ENCODE peak calls at places on chromosomes 16 and 17, in five cellular contexts. E is bronchial epithelial cell, G is ascending aorta, A is testis, S is choroid plexus epithelial cell. X is an unnamed sample.

GRCh38 chr16:67326472-67327309 is at the start of the genes KCTD19 and LRRC36:
- DNase-seq in E (no peak), G (no peak), A (peak; percentile 86), S (peak; percentile 33), X (no peak)

GRCh38 chr17:77455111-77455877 is 314.5 kb downstream of the SEC14L1 start:
- DNase-seq in E (no peak), G (no peak), A (peak; percentile 66), S (peak; percentile 92), X (no peak)

GRCh38 chr16:86520317-86521210 is 10.2 kb downstream of the FOXF1 start:
- DNase-seq in E (no peak), G (no peak), A (no peak), S (peak; percentile 51), X (no peak)

GRCh38 chr16:2043980-2044451 is 3.6 kb downstream of the NTHL1 start:
- DNase-seq in E (no peak), G (no peak), A (no peak), S (no peak), X (no peak)

GRCh38 chr17:42536372-42537155 is 523 bp downstream of the NAGLU start:
- DNase-seq in E (peak; percentile 27), G (peak; percentile 63), A (peak; percentile 84), S (peak; percentile 79), X (no peak)

GRCh38 chr16:14314116-14314515 is 243.0 kb downstream of the MRTFB start:
- DNase-seq in E (no peak), G (no peak), A (no peak), S (no peak), X (no peak)

GRCh38 chr16:85216522-85217375 is 104.5 kb upstream of the CIBAR2 start:
- DNase-seq in E (no peak), G (no peak), A (no peak), S (no peak), X (no peak)

GRCh38 chr17:36482611-36483504 is 3.6 kb upstream of the ZNHIT3 start:
- DNase-seq in E (peak; percentile 50), G (peak; percentile 25), A (peak; percentile 90), S (peak; percentile 81), X (no peak)

GRCh38 chr16:56684926-56685590 is 2.8 kb downstream of the MT1X start:
- DNase-seq in E (peak; percentile 37), G (no peak), A (no peak), S (no peak), X (no peak)

GRCh38 chr17:7839890-7840260 is 5.9 kb downstream of the KDM6B start:
- DNase-seq in E (no peak), G (no peak), A (no peak), S (peak; percentile 70), X (no peak)
- H3K4me3 ChIP-seq in E (no peak overlapping the region), G (no peak overlapping the region), A (no peak overlapping the region), S (no peak overlapping the region), X (no peak overlapping the region)

DNA sequence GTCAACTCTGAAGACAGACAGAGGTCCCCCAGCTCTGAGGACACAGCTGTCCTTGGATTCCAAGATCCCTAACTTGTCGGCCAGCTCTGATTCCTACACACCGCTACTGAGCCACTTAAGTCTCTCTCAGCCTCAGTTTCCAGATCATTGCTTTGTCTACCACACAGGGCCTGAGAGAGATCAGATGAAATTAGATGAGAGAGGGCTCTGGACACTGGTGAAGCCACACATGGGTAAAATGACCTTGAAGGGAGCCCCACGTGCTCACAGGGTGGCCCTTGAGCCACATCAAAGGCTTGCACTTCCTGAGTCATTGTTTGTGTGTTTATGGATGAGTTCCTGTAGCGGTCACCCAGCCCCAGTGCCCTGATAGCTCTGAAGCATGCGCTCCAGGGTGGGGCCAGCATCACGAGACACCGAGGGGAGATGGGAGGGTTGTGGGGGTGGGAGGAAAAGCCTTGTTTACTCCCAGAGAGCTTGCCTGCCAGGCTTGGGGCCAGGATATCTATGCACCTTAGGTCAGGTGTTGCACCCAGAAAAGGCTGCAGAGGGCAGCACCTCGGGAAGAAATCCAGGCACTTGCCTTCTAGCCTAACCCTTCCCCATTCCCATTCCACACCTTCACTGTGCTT is 32.7 kb upstream of the SLC6A2 start:
- DNase-seq in E (peak; percentile 31), G (no peak), A (peak; percentile 41), S (no peak), X (no peak)
- TF ChIP-seq CTCF in E (peak; percentile 73), G (no peak), A (no peak), S (peak; percentile 3), X (peak; percentile 9)

GRCh38 chr17:7263071-7263800 is 958 bp upstream of the CLDN7 start:
- DNase-seq in E (peak; percentile 32), G (no peak), A (no peak), S (no peak), X (no peak)
- H3K4me3 ChIP-seq in E (peak overlapping the region; percentile 97), G (peak overlapping the region; percentile 17), A (no peak overlapping the region), S (peak overlapping the region; percentile 24), X (no peak overlapping the region)

GRCh38 chr16:77373726-77374125 is 61.1 kb downstream of the ADAMTS18 start:
- DNase-seq in E (no peak), G (no peak), A (no peak), S (no peak), X (no peak)

GRCh38 chr16:77374384-77374783 is 60.5 kb downstream of the ADAMTS18 start:
- DNase-seq in E (peak; percentile 57), G (no peak), A (no peak), S (no peak), X (no peak)

GRCh38 chr16:77375396-77375795 is 59.4 kb downstream of the ADAMTS18 start:
- DNase-seq in E (no peak), G (no peak), A (no peak), S (no peak), X (no peak)

DNA sequence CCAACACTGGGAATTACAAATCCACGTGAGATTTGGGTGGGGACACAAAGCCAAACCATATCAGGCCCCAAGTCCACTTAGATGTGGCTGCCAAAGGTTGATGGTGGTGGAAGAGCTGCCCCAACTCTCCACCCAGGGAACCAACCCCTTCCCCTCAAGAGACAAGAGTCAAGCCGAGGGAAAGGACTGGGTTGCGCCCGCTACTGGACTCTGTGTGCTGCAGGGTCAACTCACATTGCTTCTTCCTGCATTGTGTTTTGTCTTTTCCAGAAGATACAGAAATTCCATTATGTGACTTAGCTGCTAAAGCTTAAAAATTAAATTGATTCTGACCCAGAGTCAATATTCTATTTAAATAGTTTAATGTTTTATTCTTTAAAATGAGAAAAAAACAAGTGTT is 58.5 kb downstream of the ADAMTS18 start:
- DNase-seq in E (no peak), G (no peak), A (no peak), S (no peak), X (no peak)
- TF ChIP-seq CTCF in E (no peak), G (no peak), A (no peak), S (peak; percentile 33), X (no peak)

DNA sequence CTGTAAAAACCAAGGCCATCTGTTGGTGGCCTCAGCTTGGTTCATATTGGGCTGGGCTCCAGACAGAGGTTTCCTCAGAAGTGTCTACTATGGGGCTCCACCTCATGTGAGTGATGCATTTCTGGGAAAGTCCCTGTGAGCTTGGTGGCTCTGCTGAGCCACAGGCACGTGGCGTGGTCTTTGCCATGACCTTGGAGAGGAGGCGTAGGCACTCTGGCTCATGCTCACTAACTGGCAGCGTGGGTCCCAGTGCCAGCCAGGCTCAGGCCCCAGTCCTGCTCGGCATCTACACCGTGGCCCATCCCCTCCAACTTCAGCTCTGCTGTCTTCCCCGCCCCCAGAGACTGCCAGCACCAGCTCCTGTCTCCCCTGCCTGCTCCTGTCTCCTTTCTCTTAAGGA is 10.6 kb upstream of the SMTNL2 start:
- DNase-seq in E (no peak), G (no peak), A (peak; percentile 89), S (no peak), X (no peak)
- H3K4me3 ChIP-seq in E (no peak overlapping the region), G (no peak overlapping the region), A (no peak overlapping the region), S (no peak overlapping the region), X (no peak overlapping the region)

GRCh38 chr17:29709861-29710849 is 87.4 kb upstream of the CORO6 start:
- DNase-seq in E (peak; percentile 26), G (no peak), A (no peak), S (peak; percentile 74), X (no peak)
- TF ChIP-seq CTCF in E (no peak), G (no peak), A (no peak), S (no peak), X (no peak)

GRCh38 chr17:15262291-15263205 is 2.6 kb downstream of the PMP22 start:
- DNase-seq in E (peak; percentile 20), G (peak; percentile 74), A (peak; percentile 92), S (peak; percentile 82), X (peak; percentile 81)
- H3K4me3 ChIP-seq in E (no peak overlapping the region), G (peak overlapping the region; percentile 82), A (peak overlapping the region; percentile 70), S (peak overlapping the region; percentile 79), X (peak overlapping the region; percentile 71)

DNA sequence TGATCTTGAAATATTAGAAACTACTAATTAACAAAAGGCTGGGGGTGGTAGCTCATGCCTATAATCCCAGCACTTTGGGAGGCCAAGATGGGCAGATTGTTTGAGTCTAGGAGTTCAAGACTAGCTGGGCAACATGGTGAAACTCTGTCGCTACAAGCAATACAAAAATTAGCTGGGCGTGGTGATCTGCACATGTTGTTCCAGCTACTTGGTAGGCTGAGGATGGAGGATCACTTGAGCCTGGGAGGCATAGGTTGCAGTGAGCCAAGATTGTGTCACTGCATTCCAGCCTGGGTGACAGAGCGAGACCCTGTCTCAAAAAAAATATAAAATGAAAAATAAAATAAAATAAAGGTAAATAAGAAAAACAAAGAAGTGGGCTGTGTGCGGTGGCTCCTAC is 66.6 kb downstream of the ARSG start:
- DNase-seq in E (no peak), G (no peak), A (no peak), S (no peak), X (no peak)
- TF ChIP-seq CTCF in E (no peak), G (no peak), A (no peak), S (no peak), X (no peak)